ENCODE peak calls at places on chromosomes 5 and 9, in seven cellular contexts. One of them, this sample, is unnamed.

GRCh38 chr5:1064383-1065142 is 47.3 kb downstream of the SLC12A7 start:
- DNase-seq in activated CD4-positive, alpha-beta T cell treated with anti-CD3 and anti-CD28 coated beads, Interleukin-2, amount 50 U/mL, for 1 hour: no peak
- DNase-seq in posterior cingulate gyrus: no peak
- DNase-seq in GM04503: no peak
- DNase-seq in COR-L47: no peak
- DNase-seq in HL-60: no peak
- DNase-seq in posterior vena cava: no peak
- DNase-seq in this sample: no peak

GRCh38 chr5:81428866-81429265 is 34.9 kb upstream of the ACOT12 start:
- DNase-seq in activated CD4-positive, alpha-beta T cell treated with anti-CD3 and anti-CD28 coated beads, Interleukin-2, amount 50 U/mL, for 1 hour: no peak
- DNase-seq in posterior cingulate gyrus: no peak
- DNase-seq in GM04503: no peak
- DNase-seq in COR-L47: no peak
- DNase-seq in HL-60: no peak
- DNase-seq in posterior vena cava: no peak
- DNase-seq in this sample: no peak

GRCh38 chr9:5708414-5708813 is 79.5 kb downstream of the RIC1 start:
- DNase-seq in activated CD4-positive, alpha-beta T cell treated with anti-CD3 and anti-CD28 coated beads, Interleukin-2, amount 50 U/mL, for 1 hour: no peak
- DNase-seq in posterior cingulate gyrus: no peak
- DNase-seq in GM04503: no peak
- DNase-seq in COR-L47: no peak
- DNase-seq in HL-60: no peak
- DNase-seq in posterior vena cava: no peak
- DNase-seq in this sample: no peak

GRCh38 chr9:131734165-131734610 is 5.7 kb downstream of the RAPGEF1 start:
- DNase-seq in activated CD4-positive, alpha-beta T cell treated with anti-CD3 and anti-CD28 coated beads, Interleukin-2, amount 50 U/mL, for 1 hour: peak
- DNase-seq in posterior cingulate gyrus: no peak
- DNase-seq in GM04503: no peak
- DNase-seq in COR-L47: peak
- DNase-seq in HL-60: peak
- DNase-seq in posterior vena cava: no peak
- DNase-seq in this sample: no peak

GRCh38 chr9:71743217-71743705 is 25.1 kb downstream of the CEMIP2 start:
- DNase-seq in activated CD4-positive, alpha-beta T cell treated with anti-CD3 and anti-CD28 coated beads, Interleukin-2, amount 50 U/mL, for 1 hour: no peak
- DNase-seq in posterior cingulate gyrus: no peak
- DNase-seq in GM04503: no peak
- DNase-seq in COR-L47: no peak
- DNase-seq in HL-60: no peak
- DNase-seq in posterior vena cava: no peak
- DNase-seq in this sample: no peak

GRCh38 chr9:123378028-123378427 is 22.0 kb downstream of the CRB2 start:
- DNase-seq in activated CD4-positive, alpha-beta T cell treated with anti-CD3 and anti-CD28 coated beads, Interleukin-2, amount 50 U/mL, for 1 hour: no peak
- DNase-seq in posterior cingulate gyrus: no peak
- DNase-seq in GM04503: no peak
- DNase-seq in COR-L47: no peak
- DNase-seq in HL-60: no peak
- DNase-seq in posterior vena cava: no peak
- DNase-seq in this sample: no peak

GRCh38 chr5:1951165-1951816 is 68.6 kb upstream of the IRX4 start:
- DNase-seq in activated CD4-positive, alpha-beta T cell treated with anti-CD3 and anti-CD28 coated beads, Interleukin-2, amount 50 U/mL, for 1 hour: no peak
- DNase-seq in posterior cingulate gyrus: no peak
- DNase-seq in GM04503: no peak
- DNase-seq in COR-L47: no peak
- DNase-seq in HL-60: no peak
- DNase-seq in posterior vena cava: no peak
- DNase-seq in this sample: peak

GRCh38 chr9:3916420-3916819 is 383.4 kb downstream of the GLIS3 start:
- DNase-seq in activated CD4-positive, alpha-beta T cell treated with anti-CD3 and anti-CD28 coated beads, Interleukin-2, amount 50 U/mL, for 1 hour: no peak
- DNase-seq in posterior cingulate gyrus: no peak
- DNase-seq in GM04503: no peak
- DNase-seq in COR-L47: no peak
- DNase-seq in HL-60: no peak
- DNase-seq in posterior vena cava: no peak
- DNase-seq in this sample: no peak

This sample was measured in mesenteric fat pad.